ENCODE peak calls at places on chromosomes 12 and 14, in seven cellular contexts. N is H4; R is CD4-positive, alpha-beta T cell; M is HuH-7; O is non-pigmented ciliary epithelial cell; P is LoVo; Y is stimulated activated CD4-positive, alpha-beta T cell treated with anti-CD3 and anti-CD28 coated beads, Interleukin-2, amount 100 ng/mL, for 48 hours. H is an unnamed sample.

GRCh38 chr14:76446486-76446885 is 70.5 kb downstream of the ESRRB start:
- DNase-seq in N (no peak), R (no peak), M (no peak), O (no peak), P (no peak), Y (no peak), H (no peak)

GRCh38 chr14:44979740-44980346 is 17.9 kb downstream of the TOGARAM1 start:
- DNase-seq in N (no peak), R (no peak), M (no peak), O (no peak), P (no peak), Y (no peak), H (no peak)

GRCh38 chr12:119964876-119965275 is 24.2 kb upstream of the BICDL1 start:
- DNase-seq in N (no peak), R (no peak), M (no peak), O (no peak), P (no peak), Y (no peak), H (no peak)

GRCh38 chr12:95683418-95683817 is 107.1 kb downstream of the NTN4 start:
- DNase-seq in N (no peak), R (no peak), M (no peak), O (no peak), P (no peak), Y (no peak), H (no peak)

GRCh38 chr14:99261916-99262787 is 9.8 kb downstream of the BCL11B start:
- DNase-seq in N (no peak), R (peak), M (no peak), O (no peak), P (no peak), Y (no peak), H (no peak)

GRCh38 chr14:93041830-93042229 is 73.9 kb downstream of the ITPK1 start:
- DNase-seq in N (no peak), R (no peak), M (no peak), O (no peak), P (no peak), Y (no peak), H (no peak)

GRCh38 chr14:31492759-31493498 is 5.1 kb upstream of the GPR33 start:
- DNase-seq in N (no peak), R (no peak), M (no peak), O (no peak), P (peak), Y (no peak), H (no peak)

GRCh38 chr14:59463773-59464650 is 1.2 kb downstream of the GPR135 start:
- DNase-seq in N (no peak), R (peak), M (peak), O (no peak), P (no peak), Y (peak), H (peak)

GRCh38 chr12:43937947-43938346 is 102.1 kb downstream of the TMEM117 start:
- DNase-seq in N (no peak), R (no peak), M (peak), O (no peak), P (no peak), Y (no peak), H (no peak)

GRCh38 chr14:55028066-55028465 is 1.0 kb downstream of the SOCS4 start:
- DNase-seq in N (no peak), R (no peak), M (no peak), O (no peak), P (no peak), Y (no peak), H (no peak)

GRCh38 chr12:114412825-114413749 is 7.1 kb upstream of the TBX5 start:
- DNase-seq in N (no peak), R (no peak), M (no peak), O (no peak), P (no peak), Y (no peak), H (no peak)

GRCh38 chr14:81363746-81364400 is 36.3 kb downstream of the STON2 start:
- DNase-seq in N (no peak), R (no peak), M (no peak), O (no peak), P (no peak), Y (no peak), H (no peak)